ENCODE peak calls at places on chromosomes 4 and X, in eight cellular contexts. Z is choroid plexus epithelial cell, X is psoas muscle, W is left lung, E is thoracic aorta, T is stomach, R is hepatocyte, Y is SK-N-SH. A is an unnamed sample.

GRCh38 chr4:69383281-69383680 is 103.0 kb downstream of the UGT2B28 start:
- DNase-seq in E (no peak), Y (no peak), X (no peak), T (no peak), Z (no peak), R (no peak), W (no peak), A (no peak)

GRCh38 chr4:147104768-147105167 is 159.1 kb upstream of the TTC29 start:
- DNase-seq in T (no peak), E (no peak), W (no peak), Y (no peak), R (no peak), Z (no peak), X (no peak), A (no peak)

GRCh38 chr4:35493977-35494376 is 750.3 kb downstream of the ARAP2 start:
- DNase-seq in R (no peak), E (no peak), X (no peak), T (no peak), Z (no peak), Y (no peak), W (peak), A (peak)

GRCh38 chr4:30842142-30842541 is 122.0 kb downstream of the PCDH7 start:
- DNase-seq in R (no peak), E (no peak), Z (no peak), W (no peak), T (no peak), X (no peak), Y (no peak), A (no peak)

GRCh38 chrX:21438792-21439191 is 64.6 kb downstream of the CNKSR2 start:
- DNase-seq in Y (no peak), T (no peak), R (no peak), Z (no peak), E (no peak), X (no peak), W (no peak), A (no peak)

GRCh38 chr4:161525121-161525520 is 638.7 kb downstream of the FSTL5 start:
- DNase-seq in T (no peak), Z (no peak), E (no peak), W (no peak), X (no peak), Y (no peak), R (no peak), A (no peak)

GRCh38 chr4:76074468-76074867 is at the start of gene ART3:
- DNase-seq in Z (peak), R (no peak), T (no peak), Y (no peak), X (no peak), E (no peak), W (no peak), A (no peak)

GRCh38 chr4:108107729-108108382 is 60.9 kb downstream of the LEF1 start:
- DNase-seq in R (no peak), T (no peak), Y (no peak), X (no peak), E (no peak), Z (no peak), W (no peak), A (no peak)

GRCh38 chrX:65643046-65643785 is 24.2 kb upstream of the MSN start:
- DNase-seq in R (no peak), X (no peak), W (no peak), E (no peak), Y (no peak), T (no peak), Z (peak), A (no peak)

GRCh38 chr4:107083-107443 is 17.2 kb upstream of the ZNF718 start:
- DNase-seq in E (no peak), Y (no peak), W (no peak), R (no peak), X (no peak), Z (no peak), T (no peak), A (no peak)
- H3K4me3 ChIP-seq in E (peak), Y (no peak), W (no peak), R (no peak), X (peak), Z (no peak), T (peak), A (no peak)

GRCh38 chrX:47637546-47638195 is 7.9 kb upstream of the CFP start:
- DNase-seq in Z (no peak), Y (no peak), T (peak), X (no peak), W (peak), R (no peak), E (no peak), A (peak)
- TF ChIP-seq CTCF in Z (no peak), Y (no peak), T (no peak), X (no peak), W (no peak), R (no peak), E (no peak), A (no peak)

GRCh38 chr4:113871080-113871479 is 108.4 kb downstream of the ARSJ start:
- DNase-seq in T (no peak), E (no peak), X (no peak), W (no peak), Y (no peak), R (no peak), Z (no peak), A (no peak)
- H3K4me3 ChIP-seq in T (no peak), E (no peak), X (no peak), W (no peak), Y (no peak), R (no peak), Z (no peak), A (no peak)

GRCh38 chr4:61517144-61517543 is 317.0 kb downstream of the ADGRL3 start:
- DNase-seq in Z (no peak), W (peak), X (no peak), R (peak), E (no peak), T (no peak), Y (no peak), A (peak)
- TF ChIP-seq CTCF in Z (no peak), W (no peak), X (no peak), R (peak), E (no peak), T (no peak), Y (no peak), A (no peak)

GRCh38 chr4:181157647-181158046 is 1085.6 kb upstream of the TENM3 start:
- DNase-seq in T (no peak), X (no peak), E (no peak), Y (no peak), R (no peak), W (no peak), Z (no peak), A (no peak)
- H3K4me3 ChIP-seq in T (no peak), X (no peak), E (no peak), Y (no peak), R (no peak), W (no peak), Z (no peak), A (no peak)

DNA sequence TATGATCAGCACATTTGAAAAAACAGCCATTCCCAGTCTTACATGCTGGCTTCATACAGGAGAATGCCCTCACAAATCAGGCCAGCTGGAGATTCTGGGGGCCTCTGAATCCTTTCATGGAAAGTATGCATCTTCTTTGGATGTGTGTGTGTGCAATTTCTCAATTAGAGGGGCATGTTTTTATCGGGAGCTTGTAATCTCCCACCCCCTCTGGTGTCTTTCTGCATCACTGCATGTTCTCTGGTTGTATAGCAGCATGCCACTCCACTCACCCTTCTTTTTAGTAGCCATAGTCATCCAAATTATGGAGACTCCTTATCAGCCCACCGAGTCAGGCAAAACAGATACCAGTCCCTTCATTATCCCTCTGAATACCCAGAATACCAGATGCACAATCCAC is 282.2 kb upstream of the SLIT2 start:
- DNase-seq in X (no peak), Y (peak), T (no peak), Z (peak), E (no peak), W (no peak), R (no peak), A (no peak)
- TF ChIP-seq CTCF in X (no peak), Y (peak), T (no peak), Z (peak), E (no peak), W (no peak), R (no peak), A (no peak)

GRCh38 chr4:184344899-184345572 is 127.4 kb upstream of the ENPP6 start:
- DNase-seq in Z (no peak), Y (peak), E (no peak), W (no peak), X (peak), R (no peak), T (no peak), A (no peak)

GRCh38 chr4:184342167-184342856 is 124.6 kb upstream of the ENPP6 start:
- DNase-seq in R (no peak), E (no peak), Y (no peak), Z (no peak), T (no peak), W (no peak), X (no peak), A (no peak)

GRCh38 chr4:184343400-184344177 is 125.9 kb upstream of the ENPP6 start:
- DNase-seq in Z (peak), W (no peak), T (peak), R (peak), X (peak), E (peak), Y (peak), A (peak)

GRCh38 chr4:184345573-184345922 is 127.9 kb upstream of the ENPP6 start:
- DNase-seq in X (peak), R (no peak), W (no peak), Z (no peak), Y (no peak), T (no peak), E (no peak), A (no peak)

DNA sequence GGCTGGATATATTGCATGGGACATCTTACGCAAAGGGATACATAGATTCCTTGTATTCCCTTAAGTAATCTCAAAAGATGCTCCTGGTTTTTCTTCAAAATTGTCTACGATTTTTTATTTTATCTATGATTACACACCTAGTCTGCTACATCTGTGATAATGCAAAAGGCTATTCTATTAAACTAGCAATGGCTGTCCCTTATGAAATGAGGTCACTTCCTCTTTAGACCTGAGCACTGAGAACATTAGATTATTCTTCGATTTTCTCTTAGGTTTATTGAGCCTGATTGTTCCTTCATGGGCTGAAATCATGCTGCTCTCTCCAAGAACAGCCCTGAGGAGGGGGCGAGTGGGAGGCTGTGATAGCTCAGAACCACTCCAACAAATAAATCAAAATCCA is 126.8 kb upstream of the ENPP6 start:
- DNase-seq in X (no peak), Y (no peak), Z (no peak), R (no peak), T (no peak), E (no peak), W (no peak), A (no peak)
- H3K4me3 ChIP-seq in X (no peak), Y (no peak), Z (no peak), R (no peak), T (no peak), E (no peak), W (no peak), A (no peak)

DNA sequence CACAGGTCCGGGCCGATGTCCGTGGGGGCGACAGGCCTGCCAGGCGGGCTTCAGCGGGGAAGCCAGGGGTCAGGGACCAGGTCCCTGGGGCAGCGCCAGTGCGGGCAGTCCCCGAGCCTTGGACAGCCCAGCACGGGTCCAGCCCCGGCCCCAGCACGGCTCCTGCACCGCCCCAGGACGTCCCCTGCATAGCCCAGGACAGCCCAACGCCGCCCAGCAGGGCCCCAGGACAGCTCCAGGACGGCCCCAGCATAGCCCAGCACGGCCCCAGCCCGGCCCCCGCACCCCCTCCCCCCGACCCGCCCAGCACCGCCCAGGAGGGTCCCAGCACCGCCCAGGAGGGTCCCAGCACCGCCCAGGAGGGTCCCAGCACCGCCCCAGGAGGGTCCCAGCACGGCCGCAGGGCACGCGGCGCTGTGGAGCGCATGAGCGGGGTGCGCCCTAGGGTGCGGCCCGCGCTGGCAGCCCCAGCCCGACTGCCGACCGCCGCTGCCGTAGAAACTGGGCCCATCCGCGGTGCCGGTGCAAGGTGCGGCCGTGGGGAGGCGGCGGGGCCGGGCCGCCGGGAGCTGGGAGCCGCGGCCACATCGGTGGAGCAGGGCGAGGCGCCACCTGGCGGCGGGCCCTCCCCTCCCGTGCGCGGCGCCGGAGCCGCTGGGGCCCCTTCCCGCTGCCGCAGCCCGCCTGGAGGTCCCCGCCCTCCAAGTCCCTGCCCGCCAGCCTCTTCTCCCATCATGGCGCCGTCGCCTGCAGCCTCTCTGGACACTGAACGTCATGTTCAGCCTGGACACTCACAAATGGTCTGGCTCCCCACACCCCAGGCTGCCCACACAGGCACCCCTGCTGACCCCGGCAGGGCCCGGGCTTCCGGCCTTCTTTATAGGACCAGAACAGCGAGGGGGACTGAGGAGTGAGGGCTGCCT is 106.8 kb upstream of the NKX1-1 start:
- DNase-seq in X (peak), T (peak), E (no peak), Z (peak), Y (peak), R (peak), W (peak), A (peak)
- TF ChIP-seq CTCF in X (peak), T (no peak), E (no peak), Z (peak), Y (peak), R (peak), W (peak), A (peak)

GRCh38 chrX:1178580-1179057 is 33.8 kb downstream of the CRLF2 start:
- DNase-seq in Z (peak), Y (no peak), T (no peak), X (no peak), W (no peak), E (no peak), R (peak), A (no peak)
- H3K4me3 ChIP-seq in Z (no peak), Y (no peak), T (no peak), X (no peak), W (no peak), E (no peak), R (no peak), A (no peak)

A was measured in kidney.